ENCODE peak calls at places on chromosomes 6 and 20, in eight cellular contexts. One of them, this sample, is unnamed.

GRCh38 chr6:43971776-43972126 is 155.5 kb downstream of the MRPL14 start:
- DNase-seq in body of pancreas: no peak
- DNase-seq in CD8-positive, alpha-beta T cell: no peak
- DNase-seq in HL-60: no peak
- DNase-seq in tibial artery: no peak
- DNase-seq in uterus: no peak
- DNase-seq in BE2C: no peak
- DNase-seq in PC-9: no peak
- DNase-seq in this sample: no peak

GRCh38 chr20:9515211-9515580 is 806 bp downstream of the LAMP5 start:
- DNase-seq in body of pancreas: no peak
- DNase-seq in CD8-positive, alpha-beta T cell: no peak
- DNase-seq in BE2C: no peak
- DNase-seq in PC-9: no peak
- DNase-seq in HL-60: no peak
- DNase-seq in uterus: no peak
- DNase-seq in tibial artery: no peak
- DNase-seq in this sample: no peak

GRCh38 chr20:62083312-62083711 is 17.6 kb upstream of the TAF4 start:
- DNase-seq in PC-9: no peak
- DNase-seq in BE2C: no peak
- DNase-seq in body of pancreas: no peak
- DNase-seq in uterus: no peak
- DNase-seq in CD8-positive, alpha-beta T cell: no peak
- DNase-seq in tibial artery: no peak
- DNase-seq in HL-60: no peak
- DNase-seq in this sample: no peak

GRCh38 chr6:21115111-21115510 is 478.4 kb upstream of the SOX4 start:
- DNase-seq in BE2C: peak; percentile 30
- DNase-seq in HL-60: no peak
- DNase-seq in tibial artery: no peak
- DNase-seq in body of pancreas: no peak
- DNase-seq in uterus: no peak
- DNase-seq in PC-9: no peak
- DNase-seq in CD8-positive, alpha-beta T cell: no peak
- DNase-seq in this sample: no peak

GRCh38 chr6:11111769-11112437 is 378 bp upstream of the ERVFRD-1 start:
- DNase-seq in uterus: no peak
- DNase-seq in body of pancreas: no peak
- DNase-seq in PC-9: no peak
- DNase-seq in BE2C: no peak
- DNase-seq in CD8-positive, alpha-beta T cell: no peak
- DNase-seq in HL-60: peak; percentile 80
- DNase-seq in tibial artery: no peak
- DNase-seq in this sample: no peak

GRCh38 chr6:132959927-132960326 is 145.6 kb downstream of the RPS12 start:
- DNase-seq in tibial artery: no peak
- DNase-seq in CD8-positive, alpha-beta T cell: no peak
- DNase-seq in PC-9: no peak
- DNase-seq in uterus: no peak
- DNase-seq in BE2C: no peak
- DNase-seq in body of pancreas: no peak
- DNase-seq in HL-60: no peak
- DNase-seq in this sample: no peak

GRCh38 chr6:108627692-108628565 is 67.2 kb downstream of the FOXO3 start:
- DNase-seq in CD8-positive, alpha-beta T cell: no peak
- DNase-seq in PC-9: no peak
- DNase-seq in HL-60: no peak
- DNase-seq in uterus: no peak
- DNase-seq in tibial artery: no peak
- DNase-seq in BE2C: no peak
- DNase-seq in body of pancreas: no peak
- DNase-seq in this sample: no peak

GRCh38 chr6:33018904-33019303 is 9.5 kb upstream of the HLA-DOA start:
- DNase-seq in PC-9: no peak
- DNase-seq in uterus: peak; percentile 74
- DNase-seq in tibial artery: peak; percentile 79
- DNase-seq in BE2C: no peak
- DNase-seq in HL-60: peak; percentile 84
- DNase-seq in CD8-positive, alpha-beta T cell: peak; percentile 39
- DNase-seq in body of pancreas: peak; percentile 66
- DNase-seq in this sample: peak; percentile 65

GRCh38 chr20:58854638-58855471 is 2.3 kb downstream of the GNAS start:
- DNase-seq in CD8-positive, alpha-beta T cell: no peak
- DNase-seq in PC-9: no peak
- DNase-seq in HL-60: no peak
- DNase-seq in uterus: no peak
- DNase-seq in tibial artery: no peak
- DNase-seq in BE2C: no peak
- DNase-seq in body of pancreas: no peak
- DNase-seq in this sample: no peak

GRCh38 chr20:52087471-52087870 is 104.1 kb downstream of the ZFP64 start:
- DNase-seq in uterus: no peak
- DNase-seq in tibial artery: no peak
- DNase-seq in HL-60: no peak
- DNase-seq in BE2C: no peak
- DNase-seq in CD8-positive, alpha-beta T cell: no peak
- DNase-seq in PC-9: no peak
- DNase-seq in body of pancreas: no peak
- DNase-seq in this sample: no peak

GRCh38 chr6:145714731-145715130 is 20.6 kb downstream of the EPM2A start:
- DNase-seq in CD8-positive, alpha-beta T cell: no peak
- DNase-seq in HL-60: no peak
- DNase-seq in tibial artery: no peak
- DNase-seq in BE2C: no peak
- DNase-seq in uterus: no peak
- DNase-seq in PC-9: no peak
- DNase-seq in body of pancreas: no peak
- DNase-seq in this sample: no peak

GRCh38 chr6:20811112-20811746 is 277.0 kb downstream of the CDKAL1 start:
- DNase-seq in CD8-positive, alpha-beta T cell: no peak
- DNase-seq in HL-60: no peak
- DNase-seq in PC-9: peak; percentile 66
- DNase-seq in tibial artery: no peak
- DNase-seq in body of pancreas: no peak
- DNase-seq in BE2C: peak; percentile 27
- DNase-seq in uterus: no peak
- DNase-seq in this sample: no peak

GRCh38 chr6:100751590-100751989 is 129.5 kb downstream of the ASCC3 start:
- DNase-seq in body of pancreas: no peak
- DNase-seq in BE2C: no peak
- DNase-seq in tibial artery: no peak
- DNase-seq in HL-60: no peak
- DNase-seq in uterus: no peak
- DNase-seq in CD8-positive, alpha-beta T cell: no peak
- DNase-seq in PC-9: no peak
- DNase-seq in this sample: no peak
- TF ChIP-seq CTCF in body of pancreas: no peak
- TF ChIP-seq CTCF in BE2C: no peak
- TF ChIP-seq CTCF in tibial artery: no peak
- TF ChIP-seq CTCF in HL-60: no peak
- TF ChIP-seq CTCF in uterus: no peak
- TF ChIP-seq CTCF in CD8-positive, alpha-beta T cell: no peak
- TF ChIP-seq CTCF in PC-9: no peak
- TF ChIP-seq CTCF in this sample: no peak

DNA sequence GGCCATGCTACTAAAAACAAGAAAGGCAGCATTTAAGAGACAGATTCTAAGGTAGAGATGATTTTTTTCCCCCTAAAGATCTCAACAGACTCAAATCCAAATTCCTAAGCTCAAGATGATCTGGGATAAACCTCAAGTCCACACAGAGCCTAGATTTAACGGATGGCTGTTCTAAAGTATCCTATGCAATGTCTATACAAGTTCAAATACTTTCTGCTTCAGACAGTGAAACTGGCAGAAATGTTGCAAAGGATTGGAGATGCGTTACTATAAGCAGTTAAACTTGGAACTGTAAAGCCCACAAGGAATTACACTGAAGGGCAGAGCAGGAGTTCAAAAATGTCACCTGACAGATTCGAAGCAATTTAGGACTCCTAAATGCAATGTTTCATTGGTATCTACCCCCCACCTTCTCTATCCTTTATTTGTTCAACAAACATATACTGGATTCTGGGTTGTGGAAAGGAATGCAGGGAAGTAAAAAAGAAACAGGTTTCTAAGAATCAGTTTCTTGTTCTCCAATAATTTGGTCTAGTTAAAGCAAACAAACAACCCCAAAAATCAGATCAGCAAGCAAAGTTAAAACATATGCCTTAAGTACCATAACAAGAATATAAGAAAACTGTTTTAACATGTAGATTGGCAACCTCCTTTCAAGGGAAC is 1.6 kb downstream of the DNAAF9 start:
- DNase-seq in BE2C: no peak
- DNase-seq in PC-9: no peak
- DNase-seq in tibial artery: no peak
- DNase-seq in body of pancreas: no peak
- DNase-seq in uterus: no peak
- DNase-seq in HL-60: no peak
- DNase-seq in CD8-positive, alpha-beta T cell: no peak
- DNase-seq in this sample: no peak
- H3K4me3 ChIP-seq in BE2C: peak overlapping the region; percentile 88
- H3K4me3 ChIP-seq in PC-9: no peak overlapping the region
- H3K4me3 ChIP-seq in tibial artery: peak overlapping the region; percentile 74
- H3K4me3 ChIP-seq in body of pancreas: no peak overlapping the region
- H3K4me3 ChIP-seq in uterus: peak overlapping the region; percentile 82
- H3K4me3 ChIP-seq in HL-60: peak overlapping the region; percentile 73
- H3K4me3 ChIP-seq in CD8-positive, alpha-beta T cell: no peak overlapping the region
- H3K4me3 ChIP-seq in this sample: peak overlapping the region; percentile 99

DNA sequence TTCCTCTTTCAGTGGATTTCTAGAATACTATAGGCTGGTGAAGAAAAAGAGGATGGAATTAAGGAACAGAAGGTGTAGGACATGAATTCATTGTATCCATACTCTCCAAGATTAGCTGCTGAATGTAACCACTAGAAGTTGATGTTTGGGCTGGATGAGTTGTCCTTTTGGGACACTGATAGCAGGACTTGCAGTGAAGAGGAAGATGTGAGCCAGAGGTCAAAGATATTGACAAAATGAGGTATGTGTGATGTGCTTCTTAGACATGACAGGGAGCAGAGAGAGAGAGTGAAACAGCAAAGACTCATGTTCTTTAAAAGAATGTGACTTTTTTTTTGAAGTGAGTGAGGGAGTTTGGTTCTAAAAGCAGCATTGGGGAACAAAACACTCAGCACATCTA is 134.4 kb upstream of the MAN1A1 start:
- DNase-seq in uterus: no peak
- DNase-seq in BE2C: no peak
- DNase-seq in tibial artery: no peak
- DNase-seq in CD8-positive, alpha-beta T cell: no peak
- DNase-seq in body of pancreas: no peak
- DNase-seq in HL-60: no peak
- DNase-seq in PC-9: no peak
- DNase-seq in this sample: no peak
- TF ChIP-seq CTCF in uterus: no peak
- TF ChIP-seq CTCF in BE2C: no peak
- TF ChIP-seq CTCF in tibial artery: no peak
- TF ChIP-seq CTCF in CD8-positive, alpha-beta T cell: no peak
- TF ChIP-seq CTCF in body of pancreas: no peak
- TF ChIP-seq CTCF in HL-60: no peak
- TF ChIP-seq CTCF in PC-9: no peak
- TF ChIP-seq CTCF in this sample: no peak

GRCh38 chr20:63643966-63644365 is 9.3 kb downstream of the STMN3 start:
- DNase-seq in HL-60: no peak
- DNase-seq in BE2C: no peak
- DNase-seq in tibial artery: no peak
- DNase-seq in CD8-positive, alpha-beta T cell: peak; percentile 18
- DNase-seq in PC-9: no peak
- DNase-seq in body of pancreas: no peak
- DNase-seq in uterus: no peak
- DNase-seq in this sample: no peak
- H3K4me3 ChIP-seq in HL-60: no peak overlapping the region
- H3K4me3 ChIP-seq in BE2C: no peak overlapping the region
- H3K4me3 ChIP-seq in tibial artery: no peak overlapping the region
- H3K4me3 ChIP-seq in CD8-positive, alpha-beta T cell: no peak overlapping the region
- H3K4me3 ChIP-seq in PC-9: no peak overlapping the region
- H3K4me3 ChIP-seq in body of pancreas: no peak overlapping the region
- H3K4me3 ChIP-seq in uterus: no peak overlapping the region
- H3K4me3 ChIP-seq in this sample: no peak overlapping the region

GRCh38 chr6:46655803-46656202 is 3.0 kb downstream of the SLC25A27 start:
- DNase-seq in tibial artery: no peak
- DNase-seq in CD8-positive, alpha-beta T cell: no peak
- DNase-seq in PC-9: no peak
- DNase-seq in body of pancreas: no peak
- DNase-seq in uterus: no peak
- DNase-seq in BE2C: peak; percentile 31
- DNase-seq in HL-60: peak; percentile 7
- DNase-seq in this sample: no peak
- TF ChIP-seq CTCF in tibial artery: no peak
- TF ChIP-seq CTCF in CD8-positive, alpha-beta T cell: no peak
- TF ChIP-seq CTCF in PC-9: peak; percentile 36
- TF ChIP-seq CTCF in body of pancreas: no peak
- TF ChIP-seq CTCF in uterus: no peak
- TF ChIP-seq CTCF in BE2C: peak; percentile 62
- TF ChIP-seq CTCF in HL-60: no peak
- TF ChIP-seq CTCF in this sample: peak; percentile 39

DNA sequence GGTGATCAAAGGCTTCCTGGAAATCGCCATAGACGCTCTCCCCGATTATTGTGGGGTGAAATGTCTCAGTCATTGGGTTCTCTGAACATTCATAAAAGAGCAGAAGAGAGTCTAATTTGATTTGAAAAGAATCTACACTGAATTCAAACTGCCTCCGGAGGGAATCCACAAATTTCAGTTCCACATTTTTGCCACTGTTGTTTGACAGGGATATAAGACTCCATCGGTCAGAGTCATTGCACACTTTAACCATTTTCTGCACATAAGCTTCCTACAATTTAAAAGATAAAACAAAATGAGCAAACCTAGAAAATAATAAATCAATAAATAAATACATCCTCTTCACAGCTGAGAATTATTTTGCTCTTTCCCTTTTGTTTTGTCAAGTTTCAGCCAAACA is 2.3 kb downstream of the TENT5A start:
- DNase-seq in CD8-positive, alpha-beta T cell: no peak
- DNase-seq in HL-60: no peak
- DNase-seq in uterus: no peak
- DNase-seq in PC-9: no peak
- DNase-seq in tibial artery: no peak
- DNase-seq in body of pancreas: no peak
- DNase-seq in BE2C: no peak
- DNase-seq in this sample: no peak
- H3K4me3 ChIP-seq in CD8-positive, alpha-beta T cell: no peak overlapping the region
- H3K4me3 ChIP-seq in HL-60: peak overlapping the region; percentile 62
- H3K4me3 ChIP-seq in uterus: peak overlapping the region; percentile 90
- H3K4me3 ChIP-seq in PC-9: peak overlapping the region; percentile 88
- H3K4me3 ChIP-seq in tibial artery: peak overlapping the region; percentile 69
- H3K4me3 ChIP-seq in body of pancreas: peak overlapping the region; percentile 80
- H3K4me3 ChIP-seq in BE2C: no peak overlapping the region
- H3K4me3 ChIP-seq in this sample: peak overlapping the region; percentile 77